ENCODE peak calls at places on chromosome 11, in four cellular contexts. D is H9, H is IMR-90, T is neuronal stem cell. J is an unnamed sample.

GRCh38 chr11:80584661-80585060 is 1143.8 kb upstream of the TENM4 start:
- DNase-seq in D (no peak), H (no peak), T (no peak), J (no peak)

GRCh38 chr11:61174275-61174674 is 13.0 kb upstream of the VPS37C start:
- DNase-seq in D (no peak), H (no peak), T (no peak), J (no peak)

GRCh38 chr11:79269923-79270322 is 170.9 kb downstream of the TENM4 start:
- DNase-seq in D (peak), H (no peak), T (no peak), J (no peak)

GRCh38 chr11:10580625-10581024 is 12.2 kb upstream of the LYVE1 start:
- DNase-seq in D (no peak), H (peak), T (no peak), J (peak)

GRCh38 chr11:75162954-75163353 is 12.0 kb downstream of the SLCO2B1 start:
- DNase-seq in D (no peak), H (no peak), T (no peak), J (no peak)

GRCh38 chr11:45683285-45684058 is 18.1 kb upstream of the CHST1 start:
- DNase-seq in D (no peak), H (no peak), T (no peak), J (no peak)

GRCh38 chr11:120598517-120599209 is 87.1 kb downstream of the GRIK4 start:
- DNase-seq in D (no peak), H (no peak), T (no peak), J (no peak)

GRCh38 chr11:57778318-57779037 is 16.9 kb downstream of the CTNND1 start:
- DNase-seq in D (peak), H (peak), T (peak), J (peak)

GRCh38 chr11:69909561-69910518 is 90.6 kb upstream of the FGF3 start:
- DNase-seq in D (no peak), H (no peak), T (no peak), J (no peak)

GRCh38 chr11:115677190-115677589 is 173.0 kb upstream of the CADM1 start:
- DNase-seq in D (no peak), H (no peak), T (no peak), J (no peak)

GRCh38 chr11:6497069-6497839 is at the start of gene DNHD1:
- DNase-seq in D (peak), H (no peak), T (no peak), J (no peak)

GRCh38 chr11:18650859-18651557 is 16.9 kb upstream of the SPTY2D1 start:
- DNase-seq in D (peak), H (peak), T (peak), J (peak)

GRCh38 chr11:45110562-45110961 is 35.9 kb upstream of the PRDM11 start:
- DNase-seq in D (peak), H (peak), T (peak), J (peak)

GRCh38 chr11:74417860-74418508 is 19.8 kb upstream of the PGM2L1 start:
- DNase-seq in D (no peak), H (peak), T (no peak), J (peak)

GRCh38 chr11:75600356-75600755 is 38.3 kb downstream of the SERPINH1 start:
- DNase-seq in D (no peak), H (no peak), T (no peak), J (no peak)

GRCh38 chr11:117039897-117040296 is 58.3 kb downstream of the SIK3 start:
- DNase-seq in D (no peak), H (peak), T (no peak), J (no peak)

GRCh38 chr11:42410251-42410956 is 901.4 kb upstream of the API5 start:
- DNase-seq in D (no peak), H (no peak), T (no peak), J (no peak)

GRCh38 chr11:46382644-46383403 is 1.4 kb downstream of the MDK start:
- DNase-seq in D (peak), H (peak), T (no peak), J (peak)

GRCh38 chr11:30749268-30749667 is 163.1 kb upstream of the MPPED2 start:
- DNase-seq in D (no peak), H (no peak), T (no peak), J (no peak)

GRCh38 chr11:20601221-20601914 is 2.0 kb downstream of the SLC6A5 start:
- DNase-seq in D (peak), H (no peak), T (no peak), J (no peak)

GRCh38 chr11:12189543-12190235 is 79.3 kb downstream of the MICAL2 start:
- DNase-seq in D (no peak), H (no peak), T (no peak), J (no peak)

GRCh38 chr11:84549221-84549620 is 1077.9 kb downstream of the DLG2 start:
- DNase-seq in D (no peak), H (no peak), T (no peak), J (no peak)

GRCh38 chr11:76665172-76665571 is 5.4 kb downstream of the LRRC32 start:
- DNase-seq in D (peak), H (no peak), T (no peak), J (no peak)

GRCh38 chr11:103112364-103112763 is 3.1 kb downstream of the DYNC2H1 start:
- DNase-seq in D (no peak), H (no peak), T (no peak), J (peak)

GRCh38 chr11:115965754-115966504 is 461.7 kb upstream of the CADM1 start:
- DNase-seq in D (no peak), H (peak), T (no peak), J (peak)

GRCh38 chr11:88103337-88104206 is 71.7 kb downstream of the RAB38 start:
- DNase-seq in D (peak), H (peak), T (peak), J (peak)

GRCh38 chr11:119479685-119480275 is 56.8 kb upstream of the THY1 start:
- DNase-seq in D (peak), H (peak), T (no peak), J (peak)

GRCh38 chr11:130612291-130612802 is 163.9 kb downstream of the ADAMTS15 start:
- DNase-seq in D (no peak), H (peak), T (no peak), J (peak)

GRCh38 chr11:108009497-108010360 is 1.0 kb downstream of the CUL5 start:
- DNase-seq in D (no peak), H (no peak), T (no peak), J (peak)

GRCh38 chr11:15638386-15638787 is 523.7 kb downstream of the INSC start:
- DNase-seq in D (no peak), H (no peak), T (no peak), J (peak)

GRCh38 chr11:20559523-20560300 is 39.7 kb upstream of the SLC6A5 start:
- DNase-seq in D (no peak), H (no peak), T (no peak), J (no peak)

GRCh38 chr11:90491466-90491865 is 268.6 kb upstream of the CHORDC1 start:
- DNase-seq in D (no peak), H (no peak), T (no peak), J (no peak)

GRCh38 chr11:117197516-117198456 is 1.4 kb upstream of the TAGLN start:
- DNase-seq in D (peak), H (peak), T (no peak), J (no peak)

GRCh38 chr11:125494987-125495725 is 909 bp downstream of the FEZ1 start:
- DNase-seq in D (peak), H (peak), T (peak), J (peak)
- H3K18ac ChIP-seq in D (no peak), H (peak), T (peak), J (peak)

GRCh38 chr11:35111171-35112055 is 27.6 kb upstream of the CD44 start:
- DNase-seq in D (no peak), H (peak), T (no peak), J (peak)
- H2BK5ac ChIP-seq in D (no peak), H (peak), T (no peak), J (no peak)

GRCh38 chr11:32434116-32434386 is 1.3 kb downstream of the WT1 start:
- DNase-seq in D (no peak), H (no peak), T (no peak), J (no peak)

GRCh38 chr11:32435152-32435480 is 223 bp downstream of the WT1 start:
- DNase-seq in D (no peak), H (no peak), T (no peak), J (no peak)

GRCh38 chr11:32432565-32433248 is 2.6 kb downstream of the WT1 start:
- DNase-seq in D (no peak), H (no peak), T (no peak), J (no peak)

GRCh38 chr11:32434387-32435151 is 770 bp downstream of the WT1 start:
- DNase-seq in D (peak), H (no peak), T (no peak), J (no peak)

DNA sequence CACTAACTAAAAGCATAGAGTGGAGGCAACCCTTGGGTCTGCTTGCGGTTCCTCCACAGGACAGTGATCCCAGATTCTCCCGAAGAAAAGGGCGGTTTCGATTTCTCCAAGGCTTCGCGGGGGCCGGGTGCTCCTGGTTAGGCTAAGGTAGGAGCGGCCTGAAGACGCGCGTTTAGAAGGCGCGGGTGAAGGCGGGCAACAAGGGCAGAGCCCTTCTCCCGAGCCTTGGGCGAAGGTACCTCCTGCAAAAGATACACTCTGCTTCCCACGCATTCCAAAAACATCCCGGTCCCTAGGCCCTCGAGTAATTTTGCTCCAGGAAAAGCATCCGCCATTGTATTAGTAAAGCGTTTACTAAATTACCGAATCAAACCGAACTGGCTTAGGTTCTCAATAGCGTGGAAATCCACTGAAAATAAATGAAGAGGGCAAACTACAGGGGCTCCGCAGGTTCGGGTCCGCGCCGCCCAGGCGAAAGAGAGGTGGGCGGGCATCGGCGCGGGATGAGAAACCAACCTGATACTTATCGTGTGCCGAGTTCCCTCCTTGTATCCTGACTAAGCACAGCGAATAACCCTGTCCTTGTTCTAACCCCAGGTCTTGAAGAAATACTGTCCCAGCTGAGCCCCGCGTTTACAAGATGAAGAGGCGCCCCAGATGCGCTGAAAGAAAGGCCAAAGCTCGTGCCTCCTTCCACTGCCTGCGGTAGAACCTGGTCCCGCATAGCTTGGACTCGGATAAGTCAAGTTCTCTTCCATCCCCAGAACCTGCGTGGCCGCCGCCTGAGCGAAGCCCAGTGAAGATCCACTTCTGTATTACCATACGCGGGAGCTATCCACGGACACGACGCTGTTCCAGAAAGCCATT is 1.9 kb downstream of the WT1 start:
- DNase-seq in D (no peak), H (no peak), T (no peak), J (no peak)
- H3K18ac ChIP-seq in D (no peak), H (no peak), T (no peak), J (no peak)

DNA sequence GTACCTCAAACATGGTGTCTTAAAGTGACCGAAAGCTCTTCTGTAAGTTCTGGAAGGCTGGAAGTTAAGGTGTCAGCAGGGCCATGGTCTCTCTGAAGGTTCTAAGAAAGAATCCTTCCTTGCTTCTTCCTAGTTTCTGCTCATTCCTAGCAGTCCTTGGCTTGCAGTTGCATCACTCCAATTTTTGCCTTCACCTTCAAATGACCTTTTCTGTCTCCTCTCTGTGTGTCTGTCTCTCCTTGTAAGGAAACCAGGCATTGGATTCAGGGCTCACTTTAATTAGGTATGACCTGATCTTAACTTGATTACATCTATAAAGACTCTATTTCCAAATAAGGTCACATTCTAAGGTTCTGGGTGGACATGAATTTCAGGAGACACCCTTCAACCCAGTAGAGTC is 8.7 kb downstream of the AASDHPPT start:
- DNase-seq in D (no peak), H (no peak), T (no peak), J (no peak)
- H2BK5ac ChIP-seq in D (no peak), H (no peak), T (no peak), J (no peak)

GRCh38 chr11:446886-447285 is 3.2 kb upstream of the PTDSS2 start:
- DNase-seq in D (no peak), H (no peak), T (no peak), J (no peak)
- H3K18ac ChIP-seq in D (no peak), H (no peak), T (peak), J (no peak)

GRCh38 chr11:64878494-64879225 is at the start of gene EHD1:
- DNase-seq in D (peak), H (peak), T (peak), J (peak)
- H2BK5ac ChIP-seq in D (no peak), H (peak), T (peak), J (no peak)

DNA sequence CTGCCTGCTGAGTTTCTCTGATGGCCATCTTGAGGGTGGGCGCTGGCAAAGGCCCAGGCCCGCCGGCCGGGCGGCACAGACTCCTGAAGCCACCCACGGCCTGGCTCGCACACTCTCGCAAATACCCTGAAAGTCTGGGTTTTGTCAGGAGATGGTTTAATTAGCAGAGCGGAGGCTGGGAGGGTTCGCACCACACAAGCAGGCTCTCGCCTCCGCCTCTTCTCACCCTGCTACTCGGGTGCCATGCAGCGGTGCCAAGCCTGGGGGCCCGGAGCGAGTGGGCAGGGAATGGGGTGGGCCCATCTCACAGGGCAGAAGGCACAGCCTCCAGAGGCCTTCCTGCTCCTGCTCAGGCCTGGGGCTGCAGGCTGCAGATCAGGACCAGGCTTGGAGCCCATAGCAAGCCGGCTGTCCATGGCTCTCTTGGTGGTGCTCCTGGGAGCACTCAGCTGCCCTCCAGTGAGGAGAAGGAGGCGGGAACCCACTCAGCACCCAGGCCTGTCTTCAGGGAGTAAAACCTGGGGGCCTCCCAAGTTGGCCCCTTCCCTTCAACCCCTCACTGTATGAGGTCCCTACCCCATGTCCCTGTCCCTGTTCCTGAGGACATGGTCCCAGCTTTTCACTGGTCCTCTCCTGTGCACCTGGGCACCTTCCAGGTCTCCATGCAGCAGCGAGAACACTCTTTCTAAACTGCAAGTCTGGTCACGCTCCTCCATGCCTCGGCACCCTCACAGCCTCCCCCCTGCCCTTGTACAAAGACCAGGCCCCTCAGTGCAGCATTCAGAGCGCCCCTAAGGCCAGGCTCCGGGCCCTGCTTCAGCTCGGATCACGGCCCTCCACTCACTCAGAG is 62.0 kb downstream of the FLRT1 start:
- DNase-seq in D (no peak), H (no peak), T (no peak), J (no peak)
- H3K18ac ChIP-seq in D (no peak), H (no peak), T (peak), J (no peak)

GRCh38 chr11:73154178-73154577 is 12.1 kb upstream of the FCHSD2 start:
- DNase-seq in D (no peak), H (no peak), T (no peak), J (no peak)

GRCh38 chr11:73152861-73153483 is 10.9 kb upstream of the FCHSD2 start:
- DNase-seq in D (peak), H (no peak), T (no peak), J (no peak)

GRCh38 chr11:73151371-73151870 is 9.3 kb upstream of the FCHSD2 start:
- DNase-seq in D (no peak), H (no peak), T (no peak), J (no peak)

GRCh38 chr11:73149105-73149504 is 7.0 kb upstream of the FCHSD2 start:
- DNase-seq in D (no peak), H (no peak), T (no peak), J (peak)

GRCh38 chr11:73152086-73152853 is 10.2 kb upstream of the FCHSD2 start:
- DNase-seq in D (no peak), H (no peak), T (no peak), J (no peak)
- H2BK5ac ChIP-seq in D (no peak), H (no peak), T (no peak), J (no peak)

DNA sequence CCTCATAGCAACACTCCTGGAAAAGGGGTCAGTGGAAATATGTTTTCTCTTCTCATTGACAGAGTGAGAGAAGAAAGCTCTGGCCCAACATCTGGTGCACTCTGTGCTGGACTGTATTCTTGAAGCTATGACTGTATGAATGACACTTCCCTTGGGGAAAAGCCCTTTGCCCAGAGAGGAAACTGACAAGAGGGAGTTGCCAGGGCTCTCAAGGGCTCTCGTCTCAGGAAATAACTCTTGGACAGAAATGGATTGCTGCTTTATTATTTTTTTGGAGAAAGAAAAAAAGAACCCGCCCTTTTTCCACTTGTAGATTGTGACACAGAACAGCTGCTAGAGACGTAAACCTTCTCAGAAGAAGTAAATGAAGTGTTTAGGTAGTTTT is 11.4 kb downstream of the ETS1 start:
- DNase-seq in D (no peak), H (peak), T (no peak), J (peak)
- H3K18ac ChIP-seq in D (no peak), H (no peak), T (no peak), J (peak)

GRCh38 chr11:59616396-59616982 is 915 bp upstream of the OSBP start:
- DNase-seq in D (no peak), H (no peak), T (no peak), J (no peak)
- H2BK5ac ChIP-seq in D (no peak), H (peak), T (no peak), J (no peak)